ENCODE peak calls at places on chromosomes 2 and 18, in five cellular contexts. I, R, D, M and C are unnamed samples.

GRCh38 chr2:72755647-72756423 is 70.0 kb downstream of the EXOC6B start:
- DNase-seq in D (no peak), M (no peak), R (no peak), I (no peak), C (no peak)

GRCh38 chr2:176137883-176138282 is 8.4 kb downstream of the HOXD8 start:
- DNase-seq in D (no peak), R (no peak), M (peak), I (no peak), C (no peak)

GRCh38 chr2:151238527-151239487 is 22.9 kb downstream of the RBM43 start:
- DNase-seq in M (peak), I (peak), R (peak), D (peak), C (peak)

GRCh38 chr2:234133004-234133403 is 82.5 kb downstream of the SPP2 start:
- DNase-seq in I (no peak), R (no peak), D (no peak), M (no peak), C (peak)

GRCh38 chr2:241941691-241942301 is 72.3 kb downstream of the RTP5 start:
- DNase-seq in M (no peak), I (no peak), D (no peak), R (no peak), C (no peak)

GRCh38 chr2:113175736-113176695 is 2.2 kb downstream of the PSD4 start:
- DNase-seq in D (peak), I (no peak), R (no peak), M (no peak), C (no peak)

GRCh38 chr2:68027959-68028358 is 34.8 kb downstream of the C1D start:
- DNase-seq in D (no peak), M (no peak), I (no peak), R (no peak), C (no peak)

GRCh38 chr2:58762176-58762781 is 521.2 kb upstream of the FANCL start:
- DNase-seq in M (peak), R (peak), I (peak), D (peak), C (peak)

GRCh38 chr2:8861797-8862196 is 24.4 kb upstream of the KIDINS220 start:
- DNase-seq in D (no peak), M (no peak), I (no peak), R (no peak), C (no peak)

GRCh38 chr2:113861740-113862139 is 28.1 kb upstream of the ACTR3 start:
- DNase-seq in R (no peak), I (no peak), D (peak), M (no peak), C (no peak)

GRCh38 chr2:54768772-54769428 is 45.4 kb downstream of the EML6 start:
- DNase-seq in D (peak), I (no peak), M (no peak), R (no peak), C (no peak)

GRCh38 chr2:21263622-21264021 is 139.9 kb downstream of the TDRD15 start:
- DNase-seq in R (no peak), M (no peak), D (no peak), I (no peak), C (no peak)

GRCh38 chr2:10256031-10256524 is 46.6 kb upstream of the HPCAL1 start:
- DNase-seq in I (no peak), D (no peak), M (no peak), R (no peak), C (no peak)

GRCh38 chr2:162582357-162582798 is 238.4 kb downstream of the GCA start:
- DNase-seq in D (no peak), R (peak), M (no peak), I (no peak), C (no peak)

GRCh38 chr18:25350561-25351201 is 1.3 kb downstream of the ZNF521 start:
- DNase-seq in I (peak), D (peak), R (no peak), M (peak), C (no peak)

GRCh38 chr2:64730551-64731305 is 77.0 kb upstream of the SERTAD2 start:
- DNase-seq in R (peak), D (peak), I (no peak), M (peak), C (peak)

GRCh38 chr18:59787998-59788875 is 91.0 kb upstream of the CCBE1 start:
- DNase-seq in M (no peak), I (no peak), D (no peak), R (no peak), C (peak)

GRCh38 chr2:61055557-61055956 is 10.1 kb upstream of the SANBR start:
- DNase-seq in D (no peak), M (no peak), R (no peak), I (no peak), C (no peak)

GRCh38 chr18:48992791-48993555 is 42.2 kb upstream of the SMAD7 start:
- DNase-seq in D (peak), R (no peak), I (no peak), M (no peak), C (no peak)

GRCh38 chr18:48961547-48961946 is 10.8 kb upstream of the SMAD7 start:
- DNase-seq in R (no peak), M (no peak), I (no peak), D (no peak), C (no peak)

GRCh38 chr2:76019130-76019529 is 308.4 kb upstream of the GCFC2 start:
- DNase-seq in R (no peak), I (no peak), M (no peak), D (no peak), C (no peak)

GRCh38 chr18:35835838-35836237 is 136.6 kb upstream of the RMP24 start:
- DNase-seq in I (no peak), R (no peak), M (no peak), D (no peak), C (no peak)

GRCh38 chr2:65024149-65024829 is 31.9 kb upstream of the CEP68 start:
- DNase-seq in R (no peak), D (no peak), M (no peak), I (no peak), C (peak)

GRCh38 chr2:176664478-176664877 is 395.2 kb downstream of the MTX2 start:
- DNase-seq in I (no peak), M (no peak), D (no peak), R (no peak), C (no peak)

GRCh38 chr2:176110975-176111663 is 4.0 kb downstream of the HOXD11 start:
- DNase-seq in M (peak), R (peak), I (peak), D (peak), C (no peak)